ENCODE peak calls at places on chromosomes 2 and 18, in eight cellular contexts. V is trophoblast cell, C is aorta, Y is BE2C, T is upper lobe of right lung, D is cardiac muscle cell, W is HepG2, R is transverse colon. L is an unnamed sample. For H3K36me3 and H3K4me1, the result is how much of the 10 kb centered on the place peaks cover.

GRCh38 chr18:50410894-50411293 is 36.0 kb downstream of the SKA1 start:
- DNase-seq in V (no peak), C (no peak), Y (no peak), T (no peak), D (no peak), W (no peak), R (no peak), L (no peak)

GRCh38 chr18:51614033-51614432 is 416.6 kb upstream of the MEX3C start:
- DNase-seq in V (peak), C (no peak), Y (peak), T (no peak), D (peak), W (peak), R (no peak), L (no peak)

GRCh38 chr2:148524519-148524919 is 120.0 kb upstream of the EPC2 start:
- DNase-seq in V (no peak), C (no peak), Y (no peak), T (no peak), D (no peak), W (no peak), R (no peak), L (no peak)

GRCh38 chr2:60530660-60531276 is 22.7 kb downstream of the BCL11A start:
- DNase-seq in V (no peak), C (no peak), Y (peak), T (peak), D (peak), W (peak), R (peak), L (peak)

GRCh38 chr2:172693529-172694185 is 42.0 kb upstream of the RAPGEF4 start:
- DNase-seq in V (no peak), C (no peak), Y (no peak), T (no peak), D (no peak), W (no peak), R (no peak), L (no peak)

GRCh38 chr18:75551071-75551470 is 123.6 kb upstream of the SMIM21 start:
- DNase-seq in V (no peak), C (no peak), Y (no peak), T (no peak), D (peak), W (no peak), R (no peak), L (no peak)

GRCh38 chr2:42927334-42928160 is 135.2 kb upstream of the HAAO start:
- DNase-seq in V (no peak), C (peak), Y (no peak), T (no peak), D (no peak), W (peak), R (no peak), L (no peak)

GRCh38 chr18:57220485-57220884 is 73.6 kb downstream of the BOD1L2 start:
- DNase-seq in V (no peak), C (no peak), Y (no peak), T (no peak), D (no peak), W (no peak), R (no peak), L (no peak)

GRCh38 chr2:237414056-237414661 is at the start of gene COL6A3:
- DNase-seq in V (no peak), C (no peak), Y (no peak), T (no peak), D (no peak), W (no peak), R (peak), L (peak)

GRCh38 chr2:86453838-86454237 is 12.7 kb downstream of the KDM3A start:
- DNase-seq in V (no peak), C (no peak), Y (peak), T (no peak), D (no peak), W (no peak), R (peak), L (no peak)

GRCh38 chr2:188132385-188132784 is 159.3 kb upstream of the GULP1 start:
- DNase-seq in V (no peak), C (no peak), Y (peak), T (no peak), D (no peak), W (no peak), R (no peak), L (no peak)

GRCh38 chr2:31420936-31421335 is 6.4 kb upstream of the XDH start:
- DNase-seq in V (no peak), C (no peak), Y (no peak), T (no peak), D (no peak), W (no peak), R (no peak), L (no peak)

GRCh38 chr2:127454595-127455565 is 36.7 kb downstream of the PROC start:
- DNase-seq in V (no peak), C (no peak), Y (no peak), T (no peak), D (no peak), W (peak), R (peak), L (peak)

GRCh38 chr2:64062840-64063239 is 43.6 kb upstream of the VPS54 start:
- DNase-seq in V (peak), C (no peak), Y (no peak), T (no peak), D (no peak), W (no peak), R (no peak), L (no peak)

GRCh38 chr2:103788875-103789715 is 1027.3 kb downstream of the TMEM182 start:
- DNase-seq in V (no peak), C (no peak), Y (no peak), T (peak), D (peak), W (peak), R (no peak), L (peak)

GRCh38 chr2:232598293-232598692 is 35.1 kb upstream of the EFHD1 start:
- DNase-seq in V (no peak), C (peak), Y (no peak), T (peak), D (no peak), W (no peak), R (no peak), L (no peak)

GRCh38 chr2:226338825-226339224 is 460.8 kb downstream of the IRS1 start:
- DNase-seq in V (no peak), C (no peak), Y (no peak), T (no peak), D (no peak), W (no peak), R (no peak), L (no peak)

GRCh38 chr2:30580394-30580793 is 133.3 kb downstream of the LCLAT1 start:
- DNase-seq in V (no peak), C (no peak), Y (no peak), T (no peak), D (no peak), W (no peak), R (no peak), L (no peak)

GRCh38 chr2:1987379-1987778 is 243.1 kb upstream of the PXDN start:
- DNase-seq in V (no peak), C (no peak), Y (no peak), T (no peak), D (no peak), W (no peak), R (no peak), L (no peak)

GRCh38 chr2:151638188-151638933 is 95.9 kb downstream of the NEB start:
- DNase-seq in V (no peak), C (no peak), Y (no peak), T (no peak), D (no peak), W (peak), R (peak), L (no peak)

GRCh38 chr2:181642071-181642470 is 14.8 kb downstream of the CERKL start:
- DNase-seq in V (no peak), C (no peak), Y (no peak), T (no peak), D (no peak), W (no peak), R (no peak), L (no peak)

GRCh38 chr18:32441536-32441935 is 29.1 kb downstream of the GAREM1 start:
- DNase-seq in V (no peak), C (no peak), Y (no peak), T (no peak), D (no peak), W (no peak), R (no peak), L (no peak)

GRCh38 chr2:199659207-199659606 is 191.8 kb downstream of the FTCDNL1 start:
- DNase-seq in V (no peak), C (peak), Y (peak), T (no peak), D (peak), W (no peak), R (no peak), L (peak)

GRCh38 chr2:132416080-132416911 is at the start of gene GPR39:
- DNase-seq in V (peak), C (peak), Y (peak), T (peak), D (peak), W (peak), R (peak), L (peak)

GRCh38 chr2:47048801-47049480 is 106.2 kb downstream of the STPG4 start:
- DNase-seq in V (no peak), C (no peak), Y (no peak), T (no peak), D (no peak), W (no peak), R (no peak), L (no peak)

GRCh38 chr2:27264253-27264752 is 1.5 kb upstream of the SLC30A3 start:
- DNase-seq in V (no peak), C (no peak), Y (no peak), T (no peak), D (peak), W (no peak), R (no peak), L (no peak)

GRCh38 chr2:38522754-38523349 is 79.9 kb downstream of the HNRNPLL start:
- DNase-seq in V (no peak), C (peak), Y (no peak), T (no peak), D (no peak), W (no peak), R (no peak), L (no peak)

GRCh38 chr2:127094509-127095366 is 12.2 kb downstream of the BIN1 start:
- DNase-seq in V (no peak), C (peak), Y (peak), T (peak), D (peak), W (no peak), R (peak), L (peak)

GRCh38 chr2:109615637-109616144 is 1.5 kb downstream of the SOWAHC start:
- DNase-seq in V (peak), C (no peak), Y (no peak), T (no peak), D (no peak), W (peak), R (peak), L (peak)

GRCh38 chr2:109613922-109614714 is at the start of the genes SEPTIN10 and SOWAHC:
- DNase-seq in V (peak), C (peak), Y (peak), T (peak), D (peak), W (peak), R (peak), L (peak)

GRCh38 chr2:109614715-109615636 is 812 bp downstream of the SOWAHC start:
- DNase-seq in V (no peak), C (peak), Y (peak), T (peak), D (peak), W (no peak), R (peak), L (peak)

GRCh38 chr2:109612991-109613921 is 510 bp downstream of the SEPTIN10 start:
- DNase-seq in V (peak), C (peak), Y (peak), T (no peak), D (peak), W (peak), R (peak), L (peak)

DNA sequence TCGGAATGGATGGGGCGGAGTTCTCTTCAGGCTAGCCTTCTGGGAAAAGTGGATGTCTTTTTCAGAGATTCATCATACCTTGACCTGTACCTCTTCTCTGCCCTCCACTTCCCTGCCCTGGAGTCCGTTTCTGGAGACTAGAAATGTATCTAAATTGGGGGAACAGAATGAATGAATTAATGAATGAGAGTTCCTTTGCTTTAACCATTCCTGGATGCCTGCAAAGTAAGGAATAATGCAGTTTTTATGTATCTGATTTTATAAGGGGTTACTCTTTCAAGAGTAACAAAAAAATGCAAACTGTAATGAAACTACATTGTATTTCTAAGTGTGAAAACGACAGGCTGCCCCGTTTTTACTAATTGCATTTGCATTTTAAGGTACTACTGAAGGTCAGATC is 2.0 kb downstream of the SOWAHC start:
- DNase-seq in V (no peak), C (no peak), Y (no peak), T (no peak), D (no peak), W (no peak), R (no peak), L (no peak)
- H3K4me3 ChIP-seq in V (no peak), C (no peak), Y (no peak), T (peak), D (peak), W (peak), R (peak), L (no peak)

DNA sequence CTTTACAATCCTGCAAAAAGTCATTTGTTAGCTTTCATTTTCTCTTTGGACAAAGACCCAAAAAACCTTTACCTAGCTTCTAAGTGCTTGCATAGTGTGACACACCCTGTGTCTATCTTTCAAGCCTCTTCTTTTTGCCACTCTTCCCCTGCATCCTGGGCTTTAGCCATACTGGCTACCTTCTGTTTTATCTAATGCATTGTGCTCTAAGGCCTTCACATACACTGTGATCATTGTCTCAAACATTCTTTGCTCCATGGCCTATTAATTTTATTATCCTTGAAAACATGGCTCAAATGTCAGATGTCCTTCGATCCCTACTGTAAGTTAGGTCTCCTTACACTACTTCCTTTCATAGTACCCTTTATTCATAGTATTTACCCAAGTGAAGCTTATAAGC is 84.4 kb downstream of the PIK3C3 start:
- DNase-seq in V (no peak), C (no peak), Y (no peak), T (no peak), D (no peak), W (no peak), R (no peak), L (no peak)
- H3K36me3 ChIP-seq in V (under half), C (under half), Y (under half), T (half or more), D (under half), W (under half), R (half or more), L (under half)

GRCh38 chr2:96537734-96538486 is 1.4 kb downstream of the ARID5A start:
- DNase-seq in V (no peak), C (peak), Y (no peak), T (peak), D (no peak), W (no peak), R (no peak), L (peak)

GRCh38 chr2:96537066-96537733 is 648 bp downstream of the ARID5A start:
- DNase-seq in V (peak), C (peak), Y (no peak), T (peak), D (peak), W (no peak), R (peak), L (peak)

GRCh38 chr2:96535331-96535730 is 1.2 kb upstream of the ARID5A start:
- DNase-seq in V (no peak), C (peak), Y (no peak), T (peak), D (no peak), W (no peak), R (no peak), L (peak)

GRCh38 chr2:96534701-96535181 is 1.8 kb upstream of the ARID5A start:
- DNase-seq in V (no peak), C (peak), Y (no peak), T (peak), D (no peak), W (no peak), R (no peak), L (peak)

DNA sequence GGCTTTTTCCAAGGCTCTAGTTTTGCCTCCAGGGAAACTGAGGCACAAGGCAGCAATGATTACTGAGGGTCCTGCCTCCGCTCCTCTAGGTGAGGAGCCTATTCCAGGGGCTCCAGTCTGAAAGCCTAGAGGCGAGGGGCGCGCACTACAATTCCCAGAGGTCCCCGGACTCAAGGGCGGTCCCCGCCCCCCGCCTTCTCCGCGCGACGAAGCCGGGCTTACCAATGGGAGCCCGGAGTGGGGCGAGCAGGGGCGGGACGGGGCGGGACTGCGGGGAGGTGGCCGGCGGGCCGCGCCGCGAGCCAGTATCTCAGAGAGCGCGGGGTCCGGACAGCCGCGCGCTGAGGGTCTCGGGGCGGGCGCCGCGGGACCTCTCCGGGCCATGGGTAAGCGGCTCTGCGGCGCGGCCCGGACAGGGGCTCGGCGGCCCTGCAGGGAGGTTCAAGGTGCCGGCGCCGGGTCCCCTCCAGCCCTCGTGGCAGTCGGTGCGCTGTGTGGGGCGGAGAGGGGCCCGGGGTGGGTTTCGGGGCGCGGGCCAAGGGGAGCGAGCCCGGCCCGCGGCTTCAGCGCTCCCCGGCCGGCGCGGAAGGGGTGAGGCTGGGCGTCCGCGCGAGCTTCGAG is at the start of gene ARID5A:
- DNase-seq in V (peak), C (peak), Y (peak), T (peak), D (peak), W (peak), R (peak), L (peak)
- H3K4me1 ChIP-seq in V (under half), C (under half), Y (under half), T (half or more), D (under half), W (half or more), R (half or more), L (half or more)

GRCh38 chr2:212107014-212107413 is 431.6 kb downstream of the ERBB4 start:
- DNase-seq in V (no peak), C (no peak), Y (no peak), T (no peak), D (no peak), W (no peak), R (no peak), L (no peak)

GRCh38 chr2:212107989-212108388 is 430.6 kb downstream of the ERBB4 start:
- DNase-seq in V (no peak), C (no peak), Y (no peak), T (no peak), D (no peak), W (no peak), R (no peak), L (no peak)

GRCh38 chr2:212109792-212110680 is 428.6 kb downstream of the ERBB4 start:
- DNase-seq in V (no peak), C (no peak), Y (no peak), T (no peak), D (no peak), W (no peak), R (no peak), L (no peak)

GRCh38 chr2:212114489-212114888 is 424.1 kb downstream of the ERBB4 start:
- DNase-seq in V (peak), C (no peak), Y (no peak), T (no peak), D (no peak), W (no peak), R (no peak), L (no peak)

GRCh38 chr2:212109217-212109616 is 429.4 kb downstream of the ERBB4 start:
- DNase-seq in V (no peak), C (no peak), Y (no peak), T (no peak), D (no peak), W (no peak), R (no peak), L (no peak)
- H3K4me3 ChIP-seq in V (no peak), C (no peak), Y (no peak), T (no peak), D (no peak), W (no peak), R (no peak), L (no peak)